ENCODE peak calls at places on chromosomes 1 and 21, in seven cellular contexts. C is mammary epithelial cell; X is neuronal stem cell; K is colonic mucosa; G is prostate gland; Y is small intestine; O is effector memory CD4-positive, alpha-beta T cell. W is an unnamed sample.

GRCh38 chr1:89990976-89991831 is 3.7 kb upstream of the ZNF326 start:
- DNase-seq in C (peak; percentile 57), X (no peak), K (no peak), G (no peak), Y (no peak), O (no peak), W (no peak)

GRCh38 chr1:47991187-47991586 is 6.0 kb downstream of the TRABD2B start:
- DNase-seq in C (peak; percentile 63), X (no peak), K (no peak), G (no peak), Y (no peak), O (no peak), W (no peak)

GRCh38 chr1:81920245-81920740 is 119.6 kb downstream of the ADGRL2 start:
- DNase-seq in C (peak; percentile 28), X (peak; percentile 79), K (no peak), G (no peak), Y (no peak), O (no peak), W (no peak)

GRCh38 chr1:33361553-33362262 is 40.8 kb upstream of the A3GALT2 start:
- DNase-seq in C (no peak), X (no peak), K (no peak), G (no peak), Y (no peak), O (no peak), W (no peak)

GRCh38 chr1:201705389-201705788 is 123.6 kb upstream of the IPO9 start:
- DNase-seq in C (no peak), X (no peak), K (no peak), G (no peak), Y (no peak), O (no peak), W (no peak)

GRCh38 chr1:56811331-56811730 is 7.9 kb downstream of the FYB2 start:
- DNase-seq in C (peak; percentile 13), X (no peak), K (no peak), G (no peak), Y (peak; percentile 31), O (no peak), W (no peak)

GRCh38 chr1:27044613-27045091 is 32.0 kb upstream of the TENT5B start:
- DNase-seq in C (peak; percentile 70), X (peak; percentile 87), K (peak; percentile 94), G (peak; percentile 86), Y (peak; percentile 85), O (peak; percentile 72), W (peak; percentile 91)

GRCh38 chr21:20259035-20259867 is 739.0 kb upstream of the NCAM2 start:
- DNase-seq in C (no peak), X (no peak), K (no peak), G (no peak), Y (no peak), O (no peak), W (no peak)

GRCh38 chr1:243982451-243983018 is 68.5 kb upstream of the ZBTB18 start:
- DNase-seq in C (no peak), X (no peak), K (no peak), G (no peak), Y (no peak), O (no peak), W (no peak)

GRCh38 chr1:152533327-152533938 is 19.2 kb downstream of the CRCT1 start:
- DNase-seq in C (peak; percentile 50), X (peak; percentile 2), K (peak; percentile 52), G (no peak), Y (peak; percentile 63), O (no peak), W (no peak)

GRCh38 chr1:115748396-115749130 is 20.0 kb downstream of the CASQ2 start:
- DNase-seq in C (peak; percentile 63), X (no peak), K (no peak), G (no peak), Y (peak; percentile 8), O (no peak), W (no peak)

GRCh38 chr1:180168786-180169640 is 14.3 kb downstream of the QSOX1 start:
- DNase-seq in C (no peak), X (peak; percentile 26), K (peak; percentile 89), G (peak; percentile 50), Y (peak; percentile 78), O (no peak), W (peak; percentile 51)

GRCh38 chr1:22250724-22251123 is 107.8 kb upstream of the WNT4 start:
- DNase-seq in C (no peak), X (no peak), K (no peak), G (no peak), Y (no peak), O (no peak), W (no peak)

GRCh38 chr1:67723620-67724019 is 38.6 kb downstream of the GADD45A start:
- DNase-seq in C (peak; percentile 93), X (no peak), K (no peak), G (no peak), Y (peak; percentile 61), O (no peak), W (no peak)

GRCh38 chr21:32252136-32252535 is 26.7 kb downstream of the MIS18A start:
- DNase-seq in C (no peak), X (no peak), K (no peak), G (no peak), Y (no peak), O (no peak), W (no peak)

GRCh38 chr1:5331101-5331500 is 661.1 kb downstream of the NPHP4 start:
- DNase-seq in C (no peak), X (no peak), K (no peak), G (no peak), Y (no peak), O (no peak), W (no peak)
- H3K36me3 ChIP-seq in C (no peaks in the 10 kb centered on the region), X (no peaks in the 10 kb centered on the region), K (no peaks in the 10 kb centered on the region), G (no peaks in the 10 kb centered on the region), Y (no peaks in the 10 kb centered on the region), O (no peaks in the 10 kb centered on the region), W (no peaks in the 10 kb centered on the region)

DNA sequence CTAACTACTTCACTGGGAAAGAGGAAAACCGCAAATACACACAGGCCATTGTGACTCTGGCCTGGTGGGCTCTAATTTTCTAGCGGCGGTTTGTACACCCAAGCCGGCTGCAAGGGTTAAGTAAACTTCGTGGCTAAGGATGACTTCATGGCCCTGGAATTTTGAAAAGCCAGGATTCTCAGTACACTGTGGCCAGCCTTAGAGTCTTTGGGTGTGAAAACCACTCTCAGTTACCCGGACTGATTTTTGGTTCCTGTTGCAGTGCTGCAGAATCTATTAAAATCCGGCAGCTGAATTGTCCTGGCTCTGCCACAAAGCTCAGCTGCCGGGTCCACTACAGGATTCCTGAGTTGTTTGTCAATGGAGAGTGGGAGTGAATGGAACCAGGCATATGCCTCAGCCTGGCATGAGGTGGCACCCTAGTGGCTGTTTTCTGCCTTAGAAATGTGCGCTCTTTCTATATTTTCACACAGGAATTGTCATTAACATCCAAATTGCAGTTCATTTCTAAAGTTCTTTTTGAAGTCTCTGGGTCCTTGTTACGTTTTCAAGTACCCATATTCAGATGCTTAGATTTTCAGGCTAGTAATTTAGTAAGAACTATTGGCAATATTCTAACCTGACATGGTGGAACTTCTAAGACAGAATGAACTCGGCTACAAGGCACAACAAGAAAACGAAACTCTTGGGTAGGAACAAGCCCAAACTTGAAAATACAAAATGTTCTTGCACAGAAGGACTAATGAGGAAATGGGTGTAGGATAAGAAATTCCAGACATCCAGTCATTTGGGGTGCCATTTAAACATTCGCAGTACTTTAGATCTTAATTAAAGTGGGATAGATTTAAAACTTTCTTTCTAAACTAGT is 255.9 kb downstream of the NFIA start:
- DNase-seq in C (peak; percentile 94), X (peak; percentile 36), K (peak; percentile 64), G (peak; percentile 86), Y (peak; percentile 62), O (no peak), W (peak; percentile 73)
- H3K4me3 ChIP-seq in C (peak overlapping the region; percentile 45), X (no peak overlapping the region), K (no peak overlapping the region), G (no peak overlapping the region), Y (no peak overlapping the region), O (no peak overlapping the region), W (no peak overlapping the region)

GRCh38 chr1:230825061-230825803 is 43.1 kb downstream of the C1orf198 start:
- DNase-seq in C (peak; percentile 75), X (no peak), K (no peak), G (no peak), Y (peak; percentile 69), O (no peak), W (no peak)
- H3K27ac ChIP-seq in C (no peak overlapping the region), X (no peak overlapping the region), K (no peak overlapping the region), G (no peak overlapping the region), Y (peak overlapping the region; percentile 50), O (no peak overlapping the region), W (peak overlapping the region; percentile 89)

GRCh38 chr1:206451146-206451545 is 19.1 kb upstream of the IKBKE start:
- DNase-seq in C (no peak), X (no peak), K (no peak), G (no peak), Y (no peak), O (no peak), W (no peak)

GRCh38 chr1:206448471-206448870 is 21.8 kb upstream of the IKBKE start:
- DNase-seq in C (no peak), X (no peak), K (no peak), G (no peak), Y (no peak), O (no peak), W (no peak)

GRCh38 chr1:206447792-206448191 is 22.5 kb upstream of the IKBKE start:
- DNase-seq in C (peak; percentile 92), X (no peak), K (no peak), G (no peak), Y (no peak), O (no peak), W (no peak)

GRCh38 chr1:206449566-206449965 is 20.7 kb upstream of the IKBKE start:
- DNase-seq in C (peak; percentile 24), X (no peak), K (no peak), G (no peak), Y (no peak), O (no peak), W (no peak)

DNA sequence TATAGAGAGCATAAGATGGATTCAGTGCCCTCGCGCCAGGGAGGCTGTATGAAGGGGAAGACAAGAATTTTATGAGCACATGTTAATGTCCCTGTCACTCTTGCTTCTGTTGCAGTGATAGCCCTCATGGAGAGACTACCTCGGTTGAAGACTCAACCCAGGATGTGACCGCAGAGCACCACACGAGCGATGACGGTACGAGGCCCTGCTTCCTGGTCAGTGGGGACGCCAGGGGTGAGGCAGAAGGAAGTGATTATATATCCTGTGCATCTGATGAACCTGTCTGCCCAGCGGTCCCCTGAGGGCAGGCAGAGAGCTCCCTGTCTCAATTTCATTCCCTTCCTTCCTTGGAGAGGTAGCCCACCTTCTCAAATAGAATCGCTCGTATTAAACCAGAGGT is 20.0 kb upstream of the IKBKE start:
- DNase-seq in C (no peak), X (no peak), K (no peak), G (no peak), Y (no peak), O (no peak), W (no peak)
- H3K36me3 ChIP-seq in C (peaks cover 7% of the 10 kb centered on the region), X (peaks cover 100% of the 10 kb centered on the region), K (no peaks in the 10 kb centered on the region), G (no peaks in the 10 kb centered on the region), Y (peaks cover 6% of the 10 kb centered on the region), O (peaks cover 33% of the 10 kb centered on the region), W (peaks cover 3% of the 10 kb centered on the region)

DNA sequence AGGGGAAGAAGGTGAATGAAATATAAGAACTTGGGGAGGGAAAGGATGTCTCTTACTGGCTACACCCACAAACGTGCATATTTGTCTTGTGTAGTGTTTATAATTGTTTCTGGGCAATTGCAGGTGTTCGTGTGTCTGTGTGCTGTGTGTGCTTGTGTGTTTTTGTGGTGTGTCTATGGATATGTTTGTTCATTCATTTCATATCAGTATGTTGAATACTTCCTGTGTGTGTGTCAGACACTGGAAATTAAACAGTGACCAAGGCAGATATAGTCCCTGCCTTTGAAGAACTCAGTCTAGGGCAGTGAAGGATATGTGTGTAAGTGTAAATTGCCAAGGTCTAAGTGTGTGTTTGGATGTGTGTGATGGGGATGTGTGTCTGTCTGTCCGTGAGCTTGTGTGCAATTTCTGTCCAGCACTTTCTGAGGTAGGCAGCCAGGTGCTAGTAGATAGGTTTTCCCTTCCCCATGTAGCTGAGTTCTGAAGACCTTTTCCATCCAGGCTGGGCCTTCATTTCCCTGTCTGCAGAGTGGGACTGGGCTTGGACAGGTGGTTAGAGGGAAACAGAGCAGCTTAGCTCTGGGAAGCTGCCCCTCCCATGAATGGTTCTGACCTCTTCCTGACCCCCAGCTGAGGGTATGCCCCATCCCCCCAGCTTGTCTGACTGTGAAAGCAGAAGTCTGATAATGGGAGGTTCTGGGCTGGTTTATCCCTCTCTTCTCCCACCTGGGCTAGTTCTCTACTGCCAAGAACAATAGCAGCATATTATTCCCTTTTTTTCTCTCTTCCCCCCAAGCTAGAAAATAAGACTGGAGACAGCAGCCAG is 3.8 kb downstream of the AGO1 start:
- DNase-seq in C (no peak), X (no peak), K (no peak), G (no peak), Y (peak; percentile 41), O (no peak), W (no peak)
- H3K4me3 ChIP-seq in C (no peak overlapping the region), X (peak overlapping the region; percentile 36), K (no peak overlapping the region), G (no peak overlapping the region), Y (no peak overlapping the region), O (no peak overlapping the region), W (no peak overlapping the region)

W was measured in lung.